ENCODE peak calls at places on chromosome 1, in five cellular contexts. L is right lobe of liver; V is CD8-positive, alpha-beta memory T cell; B is body of pancreas; D is SJSA1. Z is an unnamed sample.

GRCh38 chr1:212167098-212167497 is 118.1 kb upstream of the PPP2R5A start:
- DNase-seq in L (no peak), V (no peak), B (no peak), D (peak; percentile 27), Z (peak; percentile 66)

GRCh38 chr1:218259800-218260199 is 25.3 kb upstream of the RRP15 start:
- DNase-seq in L (no peak), V (no peak), B (peak; percentile 7), D (peak; percentile 14), Z (peak; percentile 10)

GRCh38 chr1:33342041-33342723 is 21.3 kb upstream of the A3GALT2 start:
- DNase-seq in L (peak; percentile 91), V (no peak), B (peak; percentile 93), D (peak; percentile 94), Z (no peak)

GRCh38 chr1:231124746-231125145 is 37.1 kb upstream of the TRIM67 start:
- DNase-seq in L (no peak), V (no peak), B (no peak), D (no peak), Z (no peak)

GRCh38 chr1:3795453-3796214 is 664 bp downstream of the LRRC47 start:
- DNase-seq in L (peak; percentile 54), V (no peak), B (no peak), D (no peak), Z (peak; percentile 42)

GRCh38 chr1:177091036-177091435 is 73.5 kb downstream of the ASTN1 start:
- DNase-seq in L (no peak), V (no peak), B (no peak), D (no peak), Z (peak; percentile 0)

GRCh38 chr1:27940297-27940696 is 5.5 kb downstream of the SMPDL3B start:
- DNase-seq in L (no peak), V (peak; percentile 67), B (peak; percentile 37), D (no peak), Z (no peak)

GRCh38 chr1:62676606-62677356 is 11.4 kb downstream of the DOCK7 start:
- DNase-seq in L (no peak), V (no peak), B (no peak), D (no peak), Z (no peak)

GRCh38 chr1:25657786-25658760 is 41.5 kb downstream of the MAN1C1 start:
- DNase-seq in L (no peak), V (no peak), B (no peak), D (no peak), Z (no peak)

GRCh38 chr1:234533975-234534876 is 55.2 kb upstream of the TARBP1 start:
- DNase-seq in L (peak; percentile 99), V (no peak), B (peak; percentile 92), D (peak; percentile 59), Z (peak; percentile 35)

GRCh38 chr1:30866594-30866993 is 42.0 kb downstream of the SDC3 start:
- DNase-seq in L (no peak), V (no peak), B (no peak), D (no peak), Z (no peak)

GRCh38 chr1:197683280-197683679 is 92.0 kb downstream of the DENND1B start:
- DNase-seq in L (no peak), V (no peak), B (no peak), D (no peak), Z (no peak)

GRCh38 chr1:203091761-203092330 is 6.0 kb upstream of the MYOG start:
- DNase-seq in L (no peak), V (no peak), B (no peak), D (no peak), Z (no peak)

GRCh38 chr1:214498030-214498429 is 53.4 kb downstream of the PTPN14 start:
- DNase-seq in L (no peak), V (no peak), B (no peak), D (no peak), Z (no peak)

GRCh38 chr1:906532-907420 is 16.9 kb upstream of the SAMD11 start:
- DNase-seq in L (peak; percentile 50), V (no peak), B (no peak), D (no peak), Z (peak; percentile 48)

DNA sequence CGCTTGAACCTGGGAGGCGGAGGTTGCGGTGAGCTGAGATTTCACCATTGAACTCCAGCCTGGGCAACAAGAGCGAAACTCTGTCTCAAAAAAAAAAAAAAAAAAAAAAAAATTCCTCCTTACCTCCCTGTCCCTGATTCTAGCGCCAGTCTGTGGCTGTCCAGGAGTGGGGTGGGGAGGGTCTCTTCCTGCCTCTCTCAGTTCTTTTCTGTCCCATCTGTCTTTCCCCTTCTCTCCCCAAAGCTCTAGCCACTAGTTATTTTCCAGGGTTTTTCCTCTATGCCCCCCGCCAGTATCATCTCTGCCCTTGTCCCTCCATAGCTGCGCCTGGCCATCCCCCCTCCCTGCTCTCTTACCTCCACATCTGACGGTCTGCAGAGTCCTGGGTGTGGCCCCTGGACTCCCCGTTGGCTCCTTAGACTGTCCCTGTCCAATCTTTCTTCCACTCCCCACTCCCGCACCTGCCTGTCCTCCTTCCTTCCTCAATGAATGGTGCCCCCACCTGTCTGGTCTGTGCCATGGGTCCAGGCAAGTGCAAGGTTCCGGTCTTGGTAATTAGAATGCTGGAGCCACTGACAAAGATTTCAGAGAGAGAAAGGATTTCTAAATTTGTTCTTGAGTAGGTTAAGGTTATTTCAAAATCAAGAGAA is 1.6 kb upstream of the TMEM63A start:
- DNase-seq in L (no peak), V (no peak), B (no peak), D (no peak), Z (no peak)
- H3K4me3 ChIP-seq in L (no peak overlapping the region), V (no peak overlapping the region), B (no peak overlapping the region), D (peak overlapping the region; percentile 72), Z (no peak overlapping the region)

GRCh38 chr1:85001742-85002141 is 4.8 kb upstream of the MCOLN2 start:
- DNase-seq in L (no peak), V (no peak), B (no peak), D (no peak), Z (no peak)
- H3K4me1 ChIP-seq in L (peaks cover 15% of the 10 kb centered on the region), V (peaks cover 21% of the 10 kb centered on the region), B (peaks cover 16% of the 10 kb centered on the region), D (peaks cover 5% of the 10 kb centered on the region), Z (no peaks in the 10 kb centered on the region)

DNA sequence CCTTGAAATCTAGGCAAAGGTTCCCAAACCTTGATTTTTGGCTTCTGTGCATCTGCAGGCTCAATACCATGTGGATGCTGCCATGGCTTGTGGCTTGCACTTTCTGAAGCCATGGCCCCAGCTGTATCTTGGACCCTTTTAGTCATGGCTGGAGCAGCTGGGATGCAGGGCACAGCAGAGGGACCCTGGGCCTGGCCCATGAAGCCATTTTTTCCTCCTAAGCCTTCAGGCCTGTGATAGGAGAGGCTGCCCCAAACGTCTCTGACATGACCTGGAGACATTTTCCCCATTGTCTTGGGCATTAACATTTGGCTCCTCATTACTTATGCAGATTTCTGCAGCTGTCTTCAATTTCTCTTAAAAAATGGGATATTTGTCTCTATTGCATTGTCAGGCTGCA is 97.4 kb downstream of the NPHS2 start:
- DNase-seq in L (no peak), V (no peak), B (no peak), D (no peak), Z (no peak)
- H3K9me3 ChIP-seq in L (no peaks in the 10 kb centered on the region), V (peaks cover 4% of the 10 kb centered on the region), B (no peaks in the 10 kb centered on the region), D (peaks cover 15% of the 10 kb centered on the region), Z (no peaks in the 10 kb centered on the region)

GRCh38 chr1:35585281-35585680 is 12.2 kb downstream of the TFAP2E start:
- DNase-seq in L (no peak), V (no peak), B (no peak), D (no peak), Z (no peak)
- H3K4me3 ChIP-seq in L (no peak overlapping the region), V (no peak overlapping the region), B (no peak overlapping the region), D (no peak overlapping the region), Z (no peak overlapping the region)

GRCh38 chr1:66354311-66354922 is 179.5 kb upstream of the SGIP1 start:
- DNase-seq in L (no peak), V (no peak), B (no peak), D (peak; percentile 88), Z (no peak)
- H3K4me1 ChIP-seq in L (no peaks in the 10 kb centered on the region), V (peaks cover 94% of the 10 kb centered on the region), B (no peaks in the 10 kb centered on the region), D (peaks cover 74% of the 10 kb centered on the region), Z (peaks cover 18% of the 10 kb centered on the region)

Z was measured in cardiac muscle cell.